ENCODE peak calls at places on chromosome 11, in eight cellular contexts. X is PC-3; K is cardiac fibroblast; F is OCI-LY7; Q is H9; M is CD8-positive, alpha-beta T cell; D is brain microvascular endothelial cell; R is fibroblast of pulmonary artery. O is an unnamed sample.
A peak's percentile ranks its signal among the peaks of the same experiment; 100 is the strongest.

GRCh38 chr11:44701276-44701675 is 25.5 kb upstream of the TSPAN18 start:
- DNase-seq in X (no peak), K (no peak), F (no peak), Q (no peak), M (no peak), D (no peak), R (no peak), O (no peak)

GRCh38 chr11:64728757-64729365 is 5.9 kb upstream of the NRXN2 start:
- DNase-seq in X (no peak), K (no peak), F (no peak), Q (peak; percentile 20), M (no peak), D (no peak), R (no peak), O (peak; percentile 59)

GRCh38 chr11:73260127-73260457 is 12.0 kb upstream of the P2RY6 start:
- DNase-seq in X (no peak), K (no peak), F (no peak), Q (peak; percentile 11), M (no peak), D (no peak), R (no peak), O (no peak)

GRCh38 chr11:73140213-73141030 is 1.7 kb downstream of the FCHSD2 start:
- DNase-seq in X (peak; percentile 48), K (peak; percentile 45), F (peak; percentile 39), Q (peak; percentile 36), M (no peak), D (peak; percentile 39), R (peak; percentile 32), O (no peak)

GRCh38 chr11:72144807-72145565 is 9.5 kb downstream of the FOLR3 start:
- DNase-seq in X (peak; percentile 67), K (peak; percentile 80), F (no peak), Q (no peak), M (no peak), D (peak; percentile 26), R (peak; percentile 44), O (no peak)

GRCh38 chr11:70128435-70128906 is 50.4 kb downstream of the ANO1 start:
- DNase-seq in X (peak; percentile 62), K (peak; percentile 21), F (no peak), Q (peak; percentile 72), M (no peak), D (peak; percentile 21), R (no peak), O (no peak)

GRCh38 chr11:91981995-91982394 is 242.6 kb upstream of the FAT3 start:
- DNase-seq in X (peak; percentile 93), K (peak; percentile 94), F (no peak), Q (no peak), M (no peak), D (peak; percentile 87), R (peak; percentile 97), O (no peak)

GRCh38 chr11:121451178-121451981 is 734 bp upstream of the SORL1 start:
- DNase-seq in X (peak; percentile 84), K (no peak), F (peak; percentile 79), Q (no peak), M (no peak), D (no peak), R (no peak), O (no peak)

GRCh38 chr11:92702771-92703170 is 266.7 kb upstream of the MTNR1B start:
- DNase-seq in X (peak; percentile 32), K (peak; percentile 67), F (no peak), Q (no peak), M (no peak), D (peak; percentile 43), R (peak; percentile 22), O (no peak)

GRCh38 chr11:832529-833113 is at the start of gene CD151:
- DNase-seq in X (peak; percentile 60), K (peak; percentile 46), F (no peak), Q (peak; percentile 79), M (peak; percentile 41), D (no peak), R (peak; percentile 47), O (no peak)

GRCh38 chr11:93493252-93493897 is 49.8 kb downstream of the SMCO4 start:
- DNase-seq in X (no peak), K (no peak), F (no peak), Q (no peak), M (no peak), D (no peak), R (no peak), O (no peak)

GRCh38 chr11:92626624-92627023 is 342.8 kb upstream of the MTNR1B start:
- DNase-seq in X (no peak), K (no peak), F (no peak), Q (no peak), M (no peak), D (no peak), R (no peak), O (no peak)

GRCh38 chr11:45455536-45455935 is 169.4 kb upstream of the SYT13 start:
- DNase-seq in X (no peak), K (peak; percentile 10), F (no peak), Q (no peak), M (no peak), D (no peak), R (peak; percentile 59), O (no peak)

GRCh38 chr11:12201016-12201985 is 90.9 kb downstream of the MICAL2 start:
- DNase-seq in X (no peak), K (peak; percentile 95), F (no peak), Q (no peak), M (no peak), D (peak; percentile 99), R (peak; percentile 97), O (no peak)

GRCh38 chr11:131246589-131247164 is 123.7 kb upstream of the NTM start:
- DNase-seq in X (peak; percentile 48), K (no peak), F (peak; percentile 1), Q (peak; percentile 86), M (no peak), D (no peak), R (no peak), O (no peak)

DNA sequence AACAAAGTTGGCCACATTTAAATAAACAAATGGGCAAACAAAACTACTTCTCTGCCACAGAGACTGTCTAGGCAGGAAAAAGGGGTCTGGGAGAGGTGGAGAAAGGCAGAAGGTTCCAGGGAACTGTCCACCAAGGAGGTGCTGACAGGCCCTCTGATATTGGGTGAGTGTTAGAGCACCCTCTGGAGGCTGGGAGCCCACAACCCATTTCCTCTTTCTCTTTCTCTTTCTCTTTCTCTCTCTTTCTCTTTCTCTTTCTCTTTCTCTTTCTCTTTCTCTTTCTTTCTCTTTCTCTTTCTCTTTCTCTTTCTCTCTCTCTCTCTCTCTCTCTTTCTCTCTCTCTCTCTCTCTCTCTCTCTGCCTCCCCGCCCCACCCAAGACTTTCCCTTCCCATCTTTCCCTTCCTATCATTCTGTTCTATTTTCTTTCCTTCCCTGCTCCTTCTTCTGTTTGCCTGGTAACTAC is 912.8 kb downstream of the DLG2 start:
- DNase-seq in X (peak; percentile 83), K (peak; percentile 35), F (peak; percentile 71), Q (peak; percentile 79), M (no peak), D (peak; percentile 67), R (peak; percentile 41), O (no peak)
- TF ChIP-seq CTCF in X (peak; percentile 78), K (peak; percentile 33), F (peak; percentile 71), Q (peak; percentile 85), M (no peak), D (peak; percentile 75), R (peak; percentile 45), O (peak; percentile 71)

DNA sequence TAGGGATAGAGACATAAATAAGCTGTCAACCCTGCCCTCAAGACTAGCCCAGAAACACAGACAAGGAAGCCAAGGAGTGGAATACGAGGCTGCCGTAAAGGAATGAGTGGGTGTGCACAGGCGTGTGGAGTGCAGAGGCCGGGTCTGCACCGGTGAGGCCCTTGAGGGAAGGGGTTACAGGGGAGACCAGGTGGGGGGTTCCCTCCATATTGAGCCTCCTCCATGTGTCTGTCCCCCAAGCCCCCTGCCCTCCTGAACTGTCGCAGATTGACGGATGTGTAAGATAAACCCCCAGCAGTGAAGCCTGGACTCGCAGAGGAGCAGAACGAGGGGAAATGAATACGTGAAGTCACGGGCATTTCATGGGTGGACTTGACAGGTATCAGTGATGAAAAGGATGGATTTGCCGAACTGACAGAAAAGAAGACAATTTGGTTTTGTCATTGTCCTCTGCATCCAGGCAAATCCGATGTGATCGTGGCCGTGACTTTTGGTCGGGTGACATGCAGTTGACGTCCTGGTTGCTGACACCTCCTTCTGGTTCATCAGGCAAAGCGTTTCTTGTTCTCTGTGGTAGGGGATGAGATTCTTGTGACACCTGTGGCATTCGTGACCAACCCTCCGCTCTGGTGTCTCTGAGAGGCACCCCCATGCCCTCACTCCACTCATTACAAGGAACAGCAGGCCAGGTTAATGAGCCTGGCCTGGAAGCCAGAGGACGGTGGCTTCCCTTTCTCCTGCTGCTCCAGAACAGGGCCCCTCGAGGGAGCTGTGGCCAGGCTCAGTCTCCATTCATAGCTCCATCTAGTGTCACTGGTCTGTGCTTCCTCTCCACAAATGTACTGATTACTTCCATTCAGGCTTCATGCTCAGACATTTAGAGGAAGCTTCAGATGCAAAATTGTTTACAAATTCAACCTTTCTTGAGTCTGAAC is 223.1 kb upstream of the B3GAT1 start:
- DNase-seq in X (no peak), K (no peak), F (no peak), Q (no peak), M (no peak), D (no peak), R (no peak), O (no peak)
- TF ChIP-seq CTCF in X (no peak), K (no peak), F (no peak), Q (peak; percentile 42), M (no peak), D (no peak), R (no peak), O (peak; percentile 7)

GRCh38 chr11:132943737-132944556 is 588.4 kb downstream of the OPCML start:
- DNase-seq in X (no peak), K (peak; percentile 3), F (no peak), Q (peak; percentile 43), M (no peak), D (no peak), R (no peak), O (no peak)
- TF ChIP-seq CTCF in X (no peak), K (no peak), F (no peak), Q (peak; percentile 20), M (no peak), D (peak; percentile 29), R (no peak), O (peak; percentile 37)

DNA sequence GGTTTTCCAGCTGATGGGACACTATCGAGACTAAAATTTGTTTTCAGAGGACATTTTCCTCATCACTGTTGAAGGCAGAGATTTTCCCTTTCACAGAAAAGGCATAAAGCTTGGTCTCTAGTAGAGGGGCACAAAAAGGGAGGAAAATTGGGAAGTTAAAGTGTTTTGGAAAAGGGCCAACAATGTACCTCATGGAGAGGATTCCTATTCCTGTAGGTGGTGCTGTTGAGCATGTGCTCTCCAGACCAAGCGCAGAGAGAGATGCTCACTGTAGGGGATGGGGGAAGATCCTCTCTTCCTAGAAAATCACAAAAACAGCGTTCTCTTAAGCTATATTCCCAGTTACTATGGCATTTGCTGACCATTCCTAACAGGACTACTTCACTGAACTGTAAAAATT is 44.9 kb downstream of the OR4C46 start:
- DNase-seq in X (peak; percentile 4), K (peak; percentile 4), F (peak; percentile 2), Q (no peak), M (no peak), D (no peak), R (no peak), O (no peak)
- TF ChIP-seq CTCF in X (peak; percentile 23), K (no peak), F (peak; percentile 50), Q (peak; percentile 17), M (no peak), D (peak; percentile 9), R (no peak), O (no peak)

GRCh38 chr11:61897387-61898246 is 6.3 kb upstream of the FADS3 start:
- DNase-seq in X (peak; percentile 81), K (peak; percentile 69), F (peak; percentile 83), Q (peak; percentile 89), M (peak; percentile 65), D (peak; percentile 37), R (peak; percentile 73), O (no peak)
- TF ChIP-seq CTCF in X (peak; percentile 95), K (peak; percentile 95), F (peak; percentile 88), Q (peak; percentile 96), M (peak; percentile 77), D (peak; percentile 98), R (peak; percentile 90), O (peak; percentile 91)

O was measured in chondrocyte.